ENCODE peak calls at places on chromosomes 5 and 9, in six cellular contexts. R is cardiac muscle cell, L is MCF 10A, W is left ventricle myocardium inferior, T is Calu3, G is progenitor cell of endocrine pancreas. Y is an unnamed sample.

GRCh38 chr9:33142531-33142930 is 24.6 kb downstream of the B4GALT1 start:
- DNase-seq in T (no peak), L (no peak), R (no peak), G (no peak), W (no peak), Y (no peak)

GRCh38 chr9:115088856-115089255 is 29.1 kb downstream of the TNC start:
- DNase-seq in G (no peak), R (peak), T (no peak), L (no peak), W (no peak), Y (no peak)

GRCh38 chr5:66805514-66806430 is 209.6 kb downstream of the MAST4 start:
- DNase-seq in W (no peak), R (no peak), L (no peak), T (no peak), G (no peak), Y (no peak)

GRCh38 chr5:14696851-14697250 is 32.3 kb downstream of the OTULIN start:
- DNase-seq in R (no peak), L (no peak), W (no peak), G (no peak), T (no peak), Y (no peak)

GRCh38 chr9:81423589-81424326 is 265.6 kb downstream of the TLE1 start:
- DNase-seq in R (no peak), T (no peak), W (no peak), G (no peak), L (no peak), Y (no peak)

GRCh38 chr9:110807956-110808598 is 139.5 kb downstream of the MUSK start:
- DNase-seq in G (no peak), L (no peak), W (no peak), T (no peak), R (no peak), Y (no peak)

GRCh38 chr9:69871143-69871834 is 50.7 kb downstream of the CFAP95 start:
- DNase-seq in L (no peak), R (no peak), W (no peak), G (no peak), T (no peak), Y (no peak)

GRCh38 chr5:164352695-164353094 is 847.3 kb downstream of the MAT2B start:
- DNase-seq in L (no peak), T (no peak), W (no peak), R (no peak), G (no peak), Y (no peak)

GRCh38 chr5:68159251-68159951 is 56.2 kb upstream of the PIK3R1 start:
- DNase-seq in T (no peak), L (no peak), G (no peak), R (peak), W (no peak), Y (no peak)

GRCh38 chr9:126696091-126696763 is 82.5 kb downstream of the LMX1B start:
- DNase-seq in G (no peak), L (no peak), R (no peak), W (no peak), T (no peak), Y (peak)

GRCh38 chr5:145980718-145981117 is 44.3 kb downstream of the SH3RF2 start:
- DNase-seq in R (no peak), L (peak), G (no peak), T (no peak), W (no peak), Y (no peak)

GRCh38 chr5:74394543-74394923 is 246.0 kb downstream of the ENC1 start:
- DNase-seq in W (no peak), T (peak), L (no peak), G (no peak), R (no peak), Y (no peak)

GRCh38 chr5:9284781-9285307 is 261.0 kb downstream of the SEMA5A start:
- DNase-seq in R (peak), L (no peak), G (no peak), T (no peak), W (no peak), Y (no peak)

GRCh38 chr5:80082731-80083114 is 47.6 kb downstream of the THBS4 start:
- DNase-seq in R (peak), T (peak), W (peak), L (peak), G (peak), Y (peak)

GRCh38 chr9:311837-312236 is 97.2 kb downstream of the DOCK8 start:
- DNase-seq in G (no peak), L (no peak), W (no peak), T (no peak), R (no peak), Y (no peak)

GRCh38 chr9:304106-304505 is 89.4 kb downstream of the DOCK8 start:
- DNase-seq in T (no peak), L (no peak), R (no peak), G (no peak), W (no peak), Y (no peak)

GRCh38 chr9:304519-305185 is 90.0 kb downstream of the DOCK8 start:
- DNase-seq in T (no peak), R (no peak), G (no peak), W (no peak), L (peak), Y (no peak)

GRCh38 chr9:303502-303901 is 88.8 kb downstream of the DOCK8 start:
- DNase-seq in T (no peak), L (no peak), R (no peak), G (no peak), W (no peak), Y (no peak)

DNA sequence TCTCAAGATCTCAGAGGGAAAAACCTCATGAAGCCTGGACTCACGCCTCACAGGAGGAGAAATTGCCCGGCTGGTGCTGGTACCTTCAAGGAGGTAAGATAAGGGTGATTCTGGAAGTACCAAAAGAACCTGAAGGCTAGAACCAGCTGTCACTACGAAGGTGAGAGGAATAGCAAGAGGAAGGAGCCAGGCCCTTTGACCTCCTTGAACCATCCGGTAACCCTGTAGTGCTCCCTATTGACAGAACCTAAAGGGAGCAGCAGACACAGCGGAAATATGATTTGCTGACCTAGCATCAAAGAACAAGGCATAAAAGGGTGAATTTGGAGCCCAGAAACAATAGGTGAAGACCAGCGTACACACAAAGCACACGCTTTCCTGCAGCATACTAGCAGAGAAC is 92.2 kb downstream of the DOCK8 start:
- DNase-seq in L (peak), R (peak), W (no peak), G (no peak), T (no peak), Y (no peak)
- TF ChIP-seq CTCF in L (no peak), R (no peak), W (no peak), G (no peak), T (no peak), Y (peak)

DNA sequence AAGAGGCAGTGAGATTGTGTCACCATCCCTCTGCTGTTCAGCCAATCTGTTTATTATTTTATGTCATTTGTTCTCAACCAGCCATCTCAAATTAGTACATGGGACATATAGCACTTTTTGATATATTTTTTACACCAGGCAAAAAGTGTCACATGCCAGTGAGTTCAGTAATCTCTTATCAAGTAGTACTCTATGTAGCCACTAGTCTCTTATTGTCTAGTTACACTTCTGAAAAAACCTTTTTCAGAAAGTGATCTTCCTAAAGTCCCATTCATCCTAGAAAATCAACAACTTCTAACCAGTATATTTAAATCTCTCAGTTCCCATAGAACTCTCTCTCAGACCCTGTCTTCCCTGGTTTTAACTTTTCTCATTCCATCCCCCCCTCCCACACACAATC is 321.6 kb downstream of the FBXL17 start:
- DNase-seq in W (no peak), G (no peak), R (no peak), T (no peak), L (no peak), Y (no peak)
- TF ChIP-seq CTCF in W (no peak), G (no peak), R (no peak), T (no peak), L (no peak), Y (no peak)

GRCh38 chr5:172002840-172003512 is 3.5 kb downstream of the FBXW11 start:
- DNase-seq in L (no peak), R (no peak), G (no peak), T (no peak), W (no peak), Y (no peak)

GRCh38 chr5:172004824-172005237 is 1.6 kb downstream of the FBXW11 start:
- DNase-seq in G (no peak), L (no peak), W (no peak), T (no peak), R (peak), Y (no peak)

GRCh38 chr5:172003750-172004149 is 2.7 kb downstream of the FBXW11 start:
- DNase-seq in L (no peak), T (no peak), G (no peak), W (no peak), R (peak), Y (no peak)

GRCh38 chr5:171999877-172000276 is 6.6 kb downstream of the FBXW11 start:
- DNase-seq in R (no peak), L (no peak), G (no peak), W (no peak), T (no peak), Y (no peak)

GRCh38 chr5:172002310-172002709 is 4.1 kb downstream of the FBXW11 start:
- DNase-seq in R (peak), G (no peak), W (no peak), L (peak), T (peak), Y (no peak)
- TF ChIP-seq CTCF in R (peak), G (peak), W (peak), L (peak), T (peak), Y (peak)

GRCh38 chr9:97804059-97804365 is 49.0 kb upstream of the FOXE1 start:
- DNase-seq in R (no peak), G (no peak), L (no peak), T (no peak), W (no peak), Y (no peak)

GRCh38 chr9:97801180-97801579 is 51.8 kb upstream of the FOXE1 start:
- DNase-seq in W (no peak), R (no peak), T (no peak), G (no peak), L (no peak), Y (no peak)

GRCh38 chr9:97806721-97807120 is 46.3 kb upstream of the FOXE1 start:
- DNase-seq in T (no peak), L (no peak), W (no peak), R (no peak), G (no peak), Y (no peak)

GRCh38 chr9:97802276-97802675 is 50.8 kb upstream of the FOXE1 start:
- DNase-seq in W (no peak), G (no peak), R (peak), T (peak), L (peak), Y (no peak)

DNA sequence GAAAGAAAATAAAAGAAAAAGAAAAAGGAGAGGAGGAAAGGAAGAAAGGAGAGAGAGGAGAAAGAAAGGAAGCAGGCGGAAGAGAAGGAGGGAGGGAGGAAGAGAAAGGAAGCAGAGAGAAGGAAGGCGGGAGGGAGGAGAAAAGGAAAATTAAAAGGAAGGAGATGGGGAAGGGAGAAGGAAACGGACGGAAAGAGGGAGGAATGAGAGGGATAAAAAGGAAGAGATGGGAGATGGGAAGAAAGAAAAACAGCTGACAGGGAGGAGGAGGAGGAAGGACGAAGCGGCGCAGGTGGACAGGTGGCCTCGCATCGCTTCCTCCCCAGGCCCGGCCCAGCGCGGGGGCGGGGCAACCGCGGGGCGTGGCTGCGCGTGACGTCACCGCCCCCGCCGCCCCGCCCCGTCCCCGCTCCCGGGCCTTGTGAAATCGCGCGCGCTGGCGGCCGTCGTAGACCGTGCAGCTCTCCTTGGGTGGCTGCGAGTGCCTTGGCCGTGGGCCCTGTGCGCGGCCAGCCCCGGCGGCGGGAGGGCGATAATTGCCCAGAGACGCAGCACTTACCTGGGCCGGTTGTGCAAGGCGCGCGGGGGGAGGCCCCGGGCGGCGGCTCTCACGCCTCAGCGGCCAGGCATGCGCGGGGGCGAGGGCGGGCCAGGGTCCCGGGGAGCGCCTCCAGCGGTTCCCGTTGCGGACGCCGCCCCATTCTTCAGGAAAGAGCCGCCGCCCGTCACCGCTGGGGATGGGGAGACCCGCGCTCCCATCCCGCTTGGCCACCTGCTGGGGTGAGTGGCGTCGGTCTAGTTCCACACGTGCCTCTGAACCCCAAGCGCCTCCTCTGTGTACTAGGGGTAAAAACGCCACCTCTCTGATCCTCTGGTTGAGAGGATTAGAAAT is 49.6 kb upstream of the FOXE1 start:
- DNase-seq in W (peak), T (peak), G (peak), L (peak), R (peak), Y (peak)
- TF ChIP-seq CTCF in W (peak), T (peak), G (peak), L (no peak), R (peak), Y (no peak)

GRCh38 chr9:104682642-104683041 is 11.7 kb upstream of the OR13D1 start:
- DNase-seq in R (peak), G (no peak), T (peak), W (no peak), L (peak), Y (no peak)
- TF ChIP-seq CTCF in R (peak), G (peak), T (peak), W (peak), L (peak), Y (peak)

GRCh38 chr9:116345393-116345792 is 191.8 kb downstream of the PAPPA start:
- DNase-seq in G (no peak), L (no peak), R (no peak), T (no peak), W (no peak), Y (no peak)
- TF ChIP-seq CTCF in G (no peak), L (no peak), R (no peak), T (no peak), W (no peak), Y (no peak)

Y was measured in upper lobe of right lung.